ENCODE peak calls at places on chromosomes 5 and 9, in four cellular contexts. X, A, O and H are unnamed samples. For H3K9me2, the result is how much of the 10 kb centered on the place peaks cover.

GRCh38 chr5:36135994-36136393 is 15.7 kb downstream of the LMBRD2 start:
- DNase-seq in X (peak), A (no peak), O (no peak), H (no peak)

GRCh38 chr5:116718317-116718716 is 143.7 kb upstream of the SEMA6A start:
- DNase-seq in X (no peak), A (no peak), O (no peak), H (no peak)

GRCh38 chr5:141742866-141743651 is 61.0 kb upstream of the ARAP3 start:
- DNase-seq in X (peak), A (no peak), O (peak), H (peak)

GRCh38 chr5:173448856-173449255 is 120.6 kb upstream of the STC2 start:
- DNase-seq in X (no peak), A (no peak), O (no peak), H (no peak)

GRCh38 chr5:1165864-1166263 is 35.5 kb upstream of the SLC6A19 start:
- DNase-seq in X (no peak), A (no peak), O (no peak), H (no peak)

GRCh38 chr5:58902765-58903164 is 319.9 kb downstream of the RAB3C start:
- DNase-seq in X (no peak), A (no peak), O (peak), H (no peak)

GRCh38 chr5:126363658-126364057 is 59.6 kb upstream of the GRAMD2B start:
- DNase-seq in X (peak), A (no peak), O (no peak), H (no peak)

GRCh38 chr5:142053434-142054253 is 40.8 kb upstream of the GNPDA1 start:
- DNase-seq in X (peak), A (no peak), O (peak), H (no peak)

GRCh38 chr5:163658702-163659567 is 153.5 kb downstream of the MAT2B start:
- DNase-seq in X (no peak), A (peak), O (no peak), H (no peak)

GRCh38 chr9:89881431-89881830 is 276.6 kb downstream of the GADD45G start:
- DNase-seq in X (no peak), A (no peak), O (no peak), H (no peak)

GRCh38 chr5:172529896-172530295 is 75.6 kb upstream of the SH3PXD2B start:
- DNase-seq in X (no peak), A (no peak), O (no peak), H (no peak)

GRCh38 chr5:36832274-36832673 is 44.3 kb upstream of the NIPBL start:
- DNase-seq in X (no peak), A (no peak), O (no peak), H (no peak)

GRCh38 chr9:91156451-91157234 is 205.1 kb downstream of the AUH start:
- DNase-seq in X (peak), A (no peak), O (no peak), H (no peak)

GRCh38 chr5:167573274-167574127 is 717.9 kb upstream of the WWC1 start:
- DNase-seq in X (peak), A (peak), O (no peak), H (peak)

GRCh38 chr5:54860321-54860720 is 125.1 kb downstream of the ESM1 start:
- DNase-seq in X (peak), A (no peak), O (no peak), H (no peak)

GRCh38 chr9:26779072-26779471 is 113.5 kb downstream of the CAAP1 start:
- DNase-seq in X (peak), A (no peak), O (peak), H (no peak)

GRCh38 chr5:124979174-124979573 is 232.7 kb upstream of the ZNF608 start:
- DNase-seq in X (peak), A (peak), O (peak), H (peak)

GRCh38 chr5:77630246-77631165 is 8.0 kb downstream of the OTP start:
- DNase-seq in X (peak), A (peak), O (peak), H (peak)

GRCh38 chr5:113179156-113179555 is 202.6 kb downstream of the DCP2 start:
- DNase-seq in X (no peak), A (peak), O (no peak), H (no peak)
- H3K9me2 ChIP-seq in X (under half), A (under half), O (under half), H (under half)

DNA sequence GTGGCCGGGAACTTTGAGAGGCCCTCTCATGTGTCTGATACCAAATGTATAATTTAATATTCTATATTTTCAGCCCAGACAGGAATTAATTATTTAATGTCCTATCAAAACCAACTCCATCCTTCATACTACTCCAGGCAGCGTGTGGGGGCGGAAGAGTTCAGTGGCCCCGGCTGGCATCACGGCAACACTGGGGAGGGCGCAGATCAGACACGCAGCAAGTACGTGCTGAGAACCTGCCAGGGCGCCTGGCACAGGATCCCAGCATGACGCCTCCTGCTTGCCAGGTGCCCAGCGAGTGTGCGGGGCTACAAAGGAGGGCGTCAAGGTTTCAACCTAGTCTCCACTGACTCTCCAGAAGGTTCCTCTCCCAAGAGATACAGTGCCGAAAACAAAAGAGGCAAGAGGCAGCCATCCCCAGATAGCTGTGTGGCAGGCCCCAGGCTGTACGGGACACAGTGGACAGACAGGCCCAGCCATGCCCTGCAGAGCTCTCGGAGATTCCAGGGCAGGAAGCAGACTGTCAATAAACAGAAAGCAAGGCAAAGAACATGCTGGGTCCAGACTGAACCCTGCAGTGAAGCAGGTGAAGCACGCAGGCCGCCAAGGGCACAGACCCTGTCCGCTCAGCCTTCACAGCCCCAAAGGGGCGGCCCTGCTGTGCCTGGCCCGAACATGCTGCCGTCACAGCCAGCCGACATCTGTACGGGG is 110.3 kb downstream of the VAV2 start:
- DNase-seq in X (no peak), A (peak), O (no peak), H (no peak)
- H2AFZ ChIP-seq in X (no peak), A (no peak), O (no peak), H (no peak)

GRCh38 chr5:132485641-132486317 is 4.8 kb downstream of the IRF1 start:
- DNase-seq in X (no peak), A (no peak), O (no peak), H (no peak)
- H3K9me2 ChIP-seq in X (under half), A (under half), O (under half), H (under half)

GRCh38 chr5:137598341-137598740 is 99.2 kb upstream of the SPOCK1 start:
- DNase-seq in X (no peak), A (no peak), O (no peak), H (no peak)

GRCh38 chr5:137599479-137599878 is 100.4 kb upstream of the SPOCK1 start:
- DNase-seq in X (no peak), A (no peak), O (no peak), H (no peak)

GRCh38 chr5:137592317-137592716 is 93.2 kb upstream of the SPOCK1 start:
- DNase-seq in X (no peak), A (no peak), O (no peak), H (no peak)

GRCh38 chr5:137595680-137596079 is 96.6 kb upstream of the SPOCK1 start:
- DNase-seq in X (no peak), A (no peak), O (no peak), H (no peak)

DNA sequence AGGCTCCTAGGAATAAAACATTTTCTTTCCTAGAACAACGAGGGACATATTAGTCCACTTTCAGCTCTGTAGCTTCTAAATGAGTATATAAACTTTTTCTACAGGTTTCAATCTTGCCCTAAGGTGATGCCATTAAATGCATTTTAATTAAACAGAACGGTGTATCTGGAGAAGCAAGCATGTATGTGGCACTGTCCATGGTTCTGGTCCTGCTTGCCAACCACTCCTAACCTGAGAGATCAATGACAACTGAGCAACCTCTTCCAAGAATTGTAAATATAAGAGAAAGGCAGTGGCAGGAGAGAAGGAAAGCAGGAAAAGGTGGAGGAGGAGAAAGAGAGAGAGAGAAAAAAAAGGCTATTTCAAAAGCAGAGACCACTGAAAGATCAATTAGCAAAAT is 95.6 kb upstream of the SPOCK1 start:
- DNase-seq in X (peak), A (no peak), O (no peak), H (peak)
- H2AFZ ChIP-seq in X (no peak), A (no peak), O (no peak), H (no peak)

DNA sequence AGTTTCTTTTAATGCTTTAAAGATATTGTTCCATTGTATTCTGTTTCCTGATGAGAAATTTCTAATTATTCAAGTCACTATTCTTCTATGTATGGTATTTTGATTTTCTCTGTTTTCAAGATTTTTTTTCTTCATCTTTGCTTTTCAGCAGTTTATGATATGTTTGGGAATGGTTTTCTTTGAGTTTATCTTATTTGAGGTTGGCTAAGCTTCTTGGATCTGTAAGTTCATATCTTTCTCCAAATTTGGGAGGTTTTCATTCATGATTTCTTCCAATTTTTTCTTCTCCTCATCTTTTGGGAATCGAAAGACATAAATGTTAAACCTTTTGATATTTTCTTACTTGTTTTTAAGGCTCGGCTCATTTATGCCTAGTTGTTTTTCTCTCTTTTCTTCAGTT is 184.9 kb downstream of the ZSWIM6 start:
- DNase-seq in X (no peak), A (no peak), O (no peak), H (no peak)
- H3K9me2 ChIP-seq in X (under half), A (under half), O (under half), H (under half)

DNA sequence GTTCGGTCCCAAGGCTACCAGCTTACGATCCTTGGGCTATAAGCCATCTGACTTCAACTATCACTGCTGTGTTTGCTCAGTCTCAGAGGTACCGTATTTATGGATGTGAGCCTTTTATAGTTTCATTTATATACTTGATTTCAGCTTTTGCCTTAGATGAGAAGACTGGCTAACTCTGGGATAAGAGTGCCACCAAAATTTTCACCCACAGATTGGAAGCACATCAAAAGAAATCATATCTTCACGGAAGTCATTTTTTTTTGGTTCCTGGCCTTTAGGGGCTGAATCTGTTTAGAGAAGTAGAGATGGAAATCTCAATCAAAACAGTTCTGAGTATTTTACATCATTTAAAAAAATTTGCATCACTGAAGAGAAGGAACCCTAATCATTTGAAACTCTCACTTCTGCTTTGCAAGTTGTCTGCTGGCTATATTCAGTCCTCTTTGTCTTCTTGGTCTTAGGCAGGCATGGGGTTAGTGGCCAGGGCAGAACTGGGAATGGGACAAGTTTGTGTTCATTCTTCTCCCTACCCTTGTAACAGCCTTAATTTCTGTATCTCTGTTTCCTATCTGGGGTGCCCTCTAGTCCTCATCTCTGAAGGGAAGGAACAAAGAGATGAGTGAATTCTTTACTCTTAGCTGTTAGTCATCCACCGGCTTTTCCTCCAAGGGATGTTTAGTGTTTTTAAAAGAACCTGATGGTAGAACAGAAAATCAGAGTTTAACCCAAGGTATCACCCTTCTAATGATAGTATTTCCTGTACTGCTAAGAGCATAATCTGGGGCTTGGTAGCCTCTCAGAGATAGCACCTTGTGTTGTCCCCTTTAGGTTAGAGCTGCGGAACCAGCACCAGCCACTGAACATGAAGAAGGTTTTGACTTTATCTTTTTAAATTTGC is 14.1 kb upstream of the TNFAIP8 start:
- DNase-seq in X (no peak), A (no peak), O (no peak), H (no peak)
- H2AFZ ChIP-seq in X (no peak), A (no peak), O (no peak), H (no peak)

GRCh38 chr5:3058930-3059329 is 307.5 kb upstream of the IRX2 start:
- DNase-seq in X (no peak), A (no peak), O (no peak), H (peak)

GRCh38 chr5:3060283-3060682 is 308.8 kb upstream of the IRX2 start:
- DNase-seq in X (no peak), A (no peak), O (no peak), H (no peak)

GRCh38 chr5:3051400-3051799 is 299.9 kb upstream of the IRX2 start:
- DNase-seq in X (no peak), A (no peak), O (no peak), H (no peak)

GRCh38 chr5:3059488-3059887 is 308.0 kb upstream of the IRX2 start:
- DNase-seq in X (no peak), A (no peak), O (no peak), H (peak)

GRCh38 chr5:3056901-3057300 is 305.4 kb upstream of the IRX2 start:
- DNase-seq in X (no peak), A (no peak), O (no peak), H (no peak)
- H3K9me2 ChIP-seq in X (under half), A (under half), O (under half), H (under half)

GRCh38 chr5:137496919-137497318 is 2.2 kb downstream of the SPOCK1 start:
- DNase-seq in X (peak), A (peak), O (no peak), H (no peak)

GRCh38 chr5:137497396-137498290 is 1.5 kb downstream of the SPOCK1 start:
- DNase-seq in X (peak), A (peak), O (peak), H (peak)

GRCh38 chr5:137500616-137501225 is 1.6 kb upstream of the SPOCK1 start:
- DNase-seq in X (no peak), A (no peak), O (no peak), H (no peak)

GRCh38 chr5:137498736-137499505 is at the start of gene SPOCK1:
- DNase-seq in X (peak), A (peak), O (peak), H (peak)

DNA sequence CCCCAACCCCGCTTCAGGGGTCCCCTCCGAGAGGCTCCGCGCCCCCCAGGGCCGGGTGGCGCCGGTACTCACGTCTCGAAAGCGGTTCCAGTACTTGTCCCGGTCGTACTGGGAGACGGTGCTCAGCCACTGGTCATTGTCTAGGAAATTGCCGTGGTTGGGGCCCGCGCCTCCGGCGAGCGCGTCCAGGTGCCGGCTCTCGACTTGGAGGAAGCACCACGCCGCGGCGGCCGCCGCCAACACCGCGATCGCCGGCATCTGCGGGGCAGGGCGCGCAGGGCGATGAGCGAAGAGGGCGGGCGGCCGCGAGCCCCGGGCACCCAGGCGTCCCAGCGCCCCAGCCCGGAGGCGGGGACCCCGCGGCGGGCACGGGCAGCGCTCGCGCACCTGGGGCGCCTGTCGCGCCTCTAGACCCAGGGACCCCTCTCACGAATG is 808 bp downstream of the SPOCK1 start:
- DNase-seq in X (peak), A (peak), O (peak), H (peak)
- H2AFZ ChIP-seq in X (peak), A (peak), O (peak), H (peak)

GRCh38 chr5:73935719-73936118 is 309.7 kb downstream of the ARHGEF28 start:
- DNase-seq in X (no peak), A (no peak), O (no peak), H (no peak)
- H3K9me2 ChIP-seq in X (under half), A (under half), O (under half), H (under half)

GRCh38 chr9:75500479-75500878 is 390.0 kb upstream of the PCSK5 start:
- DNase-seq in X (no peak), A (no peak), O (no peak), H (no peak)

GRCh38 chr9:75499812-75500211 is 390.7 kb upstream of the PCSK5 start:
- DNase-seq in X (no peak), A (no peak), O (no peak), H (no peak)

GRCh38 chr9:75505654-75506053 is 384.8 kb upstream of the PCSK5 start:
- DNase-seq in X (no peak), A (no peak), O (no peak), H (no peak)

GRCh38 chr9:75504721-75505120 is 385.8 kb upstream of the PCSK5 start:
- DNase-seq in X (no peak), A (no peak), O (no peak), H (peak)
- H2AFZ ChIP-seq in X (no peak), A (no peak), O (no peak), H (no peak)